ENCODE peak calls at places on chromosomes 4 and X, in nine cellular contexts. M is left ventricle myocardium inferior, P is DND-41, V is OCI-LY7, I is astrocyte of the cerebellum, R is WTC11, O is neural crest cell, J is vagina, X is PC-9. F is an unnamed sample.

GRCh38 chr4:136861081-136861480 is 671.2 kb downstream of the PCDH18 start:
- DNase-seq in M (no peak), P (no peak), V (no peak), I (peak; percentile 4), R (no peak), O (no peak), J (no peak), X (no peak), F (no peak)

GRCh38 chrX:10239611-10240064 is 82.9 kb downstream of the CLCN4 start:
- DNase-seq in M (no peak), P (no peak), V (no peak), I (no peak), R (no peak), O (no peak), J (no peak), X (peak; percentile 70), F (no peak)

GRCh38 chrX:53280703-53281320 is 572 bp downstream of the IQSEC2 start:
- DNase-seq in M (peak; percentile 71), P (no peak), V (no peak), I (no peak), R (no peak), O (no peak), J (no peak), X (peak; percentile 68), F (no peak)

GRCh38 chr4:185104733-185105132 is 38.3 kb upstream of the SLC25A4 start:
- DNase-seq in M (no peak), P (no peak), V (no peak), I (no peak), R (no peak), O (no peak), J (no peak), X (no peak), F (no peak)

GRCh38 chrX:40459576-40460158 is 121.1 kb upstream of the ATP6AP2 start:
- DNase-seq in M (no peak), P (no peak), V (no peak), I (no peak), R (peak; percentile 38), O (peak; percentile 32), J (no peak), X (no peak), F (no peak)

GRCh38 chr4:159269143-159269542 is 166.3 kb downstream of the RAPGEF2 start:
- DNase-seq in M (no peak), P (no peak), V (no peak), I (no peak), R (no peak), O (no peak), J (no peak), X (no peak), F (no peak)

GRCh38 chrX:12974217-12974796 is 603 bp upstream of the TMSB4X start:
- DNase-seq in M (peak; percentile 65), P (peak; percentile 61), V (peak; percentile 59), I (no peak), R (peak; percentile 22), O (peak; percentile 38), J (no peak), X (peak; percentile 85), F (no peak)

GRCh38 chrX:24282381-24283121 is 31.3 kb downstream of the SUPT20HL2 start:
- DNase-seq in M (no peak), P (peak; percentile 51), V (peak; percentile 11), I (peak; percentile 24), R (no peak), O (no peak), J (no peak), X (no peak), F (no peak)

DNA sequence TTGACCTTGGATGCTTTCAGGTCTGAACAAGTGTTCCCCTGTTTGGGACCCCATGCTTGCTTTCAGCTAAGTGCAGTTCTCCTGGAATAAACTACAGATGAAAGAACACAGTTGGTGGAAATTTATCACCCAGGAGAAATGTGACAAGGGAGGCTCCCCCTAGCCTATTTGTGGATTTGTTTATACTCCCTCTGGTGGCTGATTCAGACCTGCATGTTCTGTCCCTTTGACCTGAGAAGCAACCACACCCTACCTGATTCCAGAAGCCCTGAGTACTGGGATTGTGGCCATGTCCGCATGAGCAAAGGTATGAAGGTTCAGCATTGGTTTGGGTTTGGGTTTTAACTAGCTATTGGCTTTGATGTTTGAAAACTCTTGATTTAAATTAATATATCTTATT is 440.9 kb downstream of the MID1IP1 start:
- DNase-seq in M (no peak), P (peak; percentile 14), V (peak; percentile 17), I (peak; percentile 3), R (peak; percentile 11), O (no peak), J (no peak), X (no peak), F (peak; percentile 18)
- TF ChIP-seq CTCF in M (peak; percentile 57), P (peak; percentile 60), V (peak; percentile 67), I (peak; percentile 49), R (peak; percentile 33), O (peak; percentile 62), J (no peak), X (no peak), F (peak; percentile 26)

GRCh38 chr4:155745984-155746383 is 12.8 kb upstream of the GUCY1B1 start:
- DNase-seq in M (no peak), P (no peak), V (no peak), I (no peak), R (no peak), O (no peak), J (no peak), X (no peak), F (no peak)

GRCh38 chr4:155738548-155738947 is 20.3 kb upstream of the GUCY1B1 start:
- DNase-seq in M (no peak), P (no peak), V (no peak), I (no peak), R (no peak), O (no peak), J (no peak), X (no peak), F (no peak)

GRCh38 chr4:155748039-155748438 is 10.8 kb upstream of the GUCY1B1 start:
- DNase-seq in M (no peak), P (no peak), V (no peak), I (no peak), R (no peak), O (no peak), J (no peak), X (no peak), F (no peak)

GRCh38 chr4:155741546-155741945 is 17.3 kb upstream of the GUCY1B1 start:
- DNase-seq in M (no peak), P (no peak), V (no peak), I (no peak), R (no peak), O (no peak), J (no peak), X (no peak), F (no peak)

GRCh38 chr4:155742310-155743015 is 16.4 kb upstream of the GUCY1B1 start:
- DNase-seq in M (no peak), P (no peak), V (no peak), I (no peak), R (no peak), O (no peak), J (no peak), X (no peak), F (no peak)
- TF ChIP-seq CTCF in M (no peak), P (no peak), V (peak; percentile 29), I (peak; percentile 9), R (peak; percentile 17), O (peak; percentile 28), J (no peak), X (no peak), F (peak; percentile 40)

GRCh38 chrX:15349046-15349445 is 13.7 kb upstream of the PIGA start:
- DNase-seq in M (no peak), P (peak; percentile 6), V (peak; percentile 61), I (peak; percentile 47), R (no peak), O (peak; percentile 48), J (no peak), X (peak; percentile 57), F (peak; percentile 41)
- TF ChIP-seq CTCF in M (peak; percentile 60), P (peak; percentile 58), V (peak; percentile 70), I (peak; percentile 53), R (no peak), O (peak; percentile 78), J (peak; percentile 50), X (peak; percentile 72), F (peak; percentile 33)

DNA sequence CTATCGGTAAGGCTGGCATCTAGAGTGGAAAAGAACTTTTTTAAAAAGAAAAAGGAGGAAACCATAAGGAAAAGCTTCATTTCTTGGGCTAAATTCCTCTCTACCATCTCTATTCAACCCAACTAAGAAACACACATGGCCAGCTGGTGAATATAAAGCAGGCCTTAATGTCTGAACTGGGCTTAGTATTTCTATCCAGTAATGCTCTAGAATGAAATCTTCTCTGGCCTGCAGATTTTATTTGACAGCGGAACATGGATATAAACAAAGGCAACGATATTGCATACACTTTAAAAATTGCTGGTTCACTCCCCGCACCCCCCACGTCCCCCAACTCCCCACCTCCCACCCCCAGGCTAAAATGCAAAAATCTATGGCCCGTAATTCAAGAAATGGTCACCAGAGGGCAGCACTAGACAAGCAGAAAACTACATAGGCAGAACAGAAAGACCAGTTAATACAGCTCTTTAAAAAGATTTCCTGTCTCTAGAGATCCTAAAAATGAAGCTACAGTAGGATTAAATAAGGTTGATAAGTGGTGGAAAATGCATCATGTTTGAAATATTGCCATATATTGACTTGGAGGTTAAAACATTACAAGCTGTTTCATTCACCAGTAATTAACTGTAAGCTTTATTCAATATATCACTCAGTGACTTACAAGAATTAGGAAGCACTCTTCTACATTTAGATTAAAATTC is 155.2 kb upstream of the GALNT7 start:
- DNase-seq in M (no peak), P (peak; percentile 75), V (peak; percentile 59), I (peak; percentile 26), R (peak; percentile 66), O (peak; percentile 73), J (no peak), X (no peak), F (peak; percentile 67)
- TF ChIP-seq CTCF in M (peak; percentile 79), P (peak; percentile 82), V (peak; percentile 92), I (peak; percentile 47), R (peak; percentile 77), O (peak; percentile 79), J (peak; percentile 85), X (peak; percentile 79), F (peak; percentile 95)

GRCh38 chrX:34891391-34891790 is 51.2 kb upstream of the FAM47B start:
- DNase-seq in M (no peak), P (no peak), V (no peak), I (no peak), R (no peak), O (no peak), J (no peak), X (no peak), F (no peak)

GRCh38 chrX:34893741-34894140 is 48.9 kb upstream of the FAM47B start:
- DNase-seq in M (no peak), P (no peak), V (peak; percentile 0), I (no peak), R (no peak), O (no peak), J (no peak), X (no peak), F (no peak)
- TF ChIP-seq CTCF in M (peak; percentile 43), P (no peak), V (peak; percentile 54), I (no peak), R (no peak), O (peak; percentile 60), J (no peak), X (peak; percentile 50), F (no peak)